ENCODE peak calls at places on chromosomes 6 and 20, in five cellular contexts. A is left ventricle myocardium inferior; P is H9; O is PC-9; M is effector memory CD4-positive, alpha-beta T cell. T is an unnamed sample.

GRCh38 chr6:13217206-13217905 is 111.0 kb downstream of the TBC1D7 start:
- DNase-seq in A (no peak), P (no peak), O (no peak), M (no peak), T (no peak)

GRCh38 chr6:3214898-3215297 is 12.6 kb downstream of the TUBB2B start:
- DNase-seq in A (no peak), P (no peak), O (no peak), M (no peak), T (no peak)

GRCh38 chr6:55822815-55823214 is 52.6 kb downstream of the BMP5 start:
- DNase-seq in A (no peak), P (no peak), O (no peak), M (no peak), T (no peak)

GRCh38 chr6:72944660-72945059 is 280.6 kb downstream of the KHDC1L start:
- DNase-seq in A (no peak), P (no peak), O (no peak), M (no peak), T (no peak)

GRCh38 chr6:16361861-16362260 is 123.5 kb downstream of the GMPR start:
- DNase-seq in A (no peak), P (no peak), O (no peak), M (no peak), T (no peak)

GRCh38 chr20:45581702-45582101 is 2.6 kb upstream of the WFDC8 start:
- DNase-seq in A (no peak), P (no peak), O (no peak), M (no peak), T (no peak)

GRCh38 chr6:26455357-26455970 is 2.3 kb upstream of the BTN2A1 start:
- DNase-seq in A (no peak), P (no peak), O (no peak), M (no peak), T (peak; percentile 12)

GRCh38 chr20:62159835-62160234 is 16.3 kb downstream of the SS18L1 start:
- DNase-seq in A (no peak), P (no peak), O (peak; percentile 89), M (peak; percentile 19), T (peak; percentile 81)

GRCh38 chr20:32600681-32601237 is 15.6 kb upstream of the NOL4L start:
- DNase-seq in A (no peak), P (no peak), O (no peak), M (no peak), T (no peak)

GRCh38 chr6:131390322-131390721 is 182.7 kb upstream of the ARG1 start:
- DNase-seq in A (no peak), P (no peak), O (no peak), M (no peak), T (no peak)

GRCh38 chr6:134434019-134434949 is 116.4 kb upstream of the SGK1 start:
- DNase-seq in A (no peak), P (no peak), O (no peak), M (no peak), T (no peak)

GRCh38 chr20:24981750-24982149 is 10.8 kb downstream of the APMAP start:
- DNase-seq in A (peak; percentile 49), P (peak; percentile 4), O (no peak), M (no peak), T (no peak)

GRCh38 chr20:1312308-1312707 is 16.6 kb downstream of the SDCBP2 start:
- DNase-seq in A (no peak), P (no peak), O (no peak), M (no peak), T (no peak)

GRCh38 chr6:64920257-64920656 is 786.8 kb downstream of the EYS start:
- DNase-seq in A (no peak), P (no peak), O (no peak), M (no peak), T (no peak)

GRCh38 chr6:31037169-31037568 is 26.9 kb downstream of the MUC22 start:
- DNase-seq in A (no peak), P (no peak), O (no peak), M (no peak), T (no peak)

GRCh38 chr6:31041372-31041974 is 31.2 kb downstream of the MUC22 start:
- DNase-seq in A (no peak), P (no peak), O (no peak), M (no peak), T (no peak)

GRCh38 chr6:31038559-31038958 is 28.3 kb downstream of the MUC22 start:
- DNase-seq in A (no peak), P (no peak), O (no peak), M (no peak), T (no peak)

GRCh38 chr6:31035862-31036497 is 25.7 kb downstream of the MUC22 start:
- DNase-seq in A (no peak), P (no peak), O (no peak), M (no peak), T (no peak)

DNA sequence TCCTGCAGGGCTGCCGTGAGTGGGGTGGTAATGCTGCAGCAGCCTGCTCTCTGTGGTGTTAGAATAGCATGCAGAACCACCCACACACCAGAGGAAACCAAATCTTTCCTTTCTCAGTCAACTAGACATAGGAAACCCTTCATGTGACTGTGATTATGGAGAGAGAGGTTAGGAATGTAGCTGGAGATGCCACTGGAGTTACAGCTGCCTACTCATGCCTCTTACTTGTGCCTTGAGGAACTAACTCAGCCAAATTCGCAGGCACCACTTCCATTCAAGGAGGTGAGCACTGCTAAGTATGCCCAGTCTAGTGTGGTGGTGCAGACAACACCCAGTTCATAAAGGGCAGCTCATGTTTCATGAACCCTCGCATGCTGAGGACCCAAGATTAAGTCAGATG is 27.4 kb downstream of the MUC22 start:
- DNase-seq in A (no peak), P (no peak), O (no peak), M (no peak), T (no peak)
- H3K27ac ChIP-seq in A (no peak overlapping the region), P (no peak overlapping the region), O (no peak overlapping the region), M (no peak overlapping the region), T (peak overlapping the region; percentile 25)

GRCh38 chr6:70414813-70415212 is 1.5 kb downstream of the FAM135A start:
- DNase-seq in A (no peak), P (no peak), O (no peak), M (no peak), T (no peak)
- H3K27ac ChIP-seq in A (no peak overlapping the region), P (no peak overlapping the region), O (no peak overlapping the region), M (no peak overlapping the region), T (peak overlapping the region; percentile 46)

GRCh38 chr6:99013145-99013544 is 65.4 kb upstream of the FBXL4 start:
- DNase-seq in A (no peak), P (no peak), O (peak; percentile 32), M (no peak), T (peak; percentile 31)

GRCh38 chr6:99019341-99019740 is 71.6 kb upstream of the FBXL4 start:
- DNase-seq in A (no peak), P (no peak), O (no peak), M (no peak), T (peak; percentile 34)

GRCh38 chr6:99016355-99016754 is 68.6 kb upstream of the FBXL4 start:
- DNase-seq in A (no peak), P (no peak), O (no peak), M (no peak), T (no peak)

GRCh38 chr6:99011151-99011550 is 63.4 kb upstream of the FBXL4 start:
- DNase-seq in A (no peak), P (no peak), O (no peak), M (no peak), T (no peak)

DNA sequence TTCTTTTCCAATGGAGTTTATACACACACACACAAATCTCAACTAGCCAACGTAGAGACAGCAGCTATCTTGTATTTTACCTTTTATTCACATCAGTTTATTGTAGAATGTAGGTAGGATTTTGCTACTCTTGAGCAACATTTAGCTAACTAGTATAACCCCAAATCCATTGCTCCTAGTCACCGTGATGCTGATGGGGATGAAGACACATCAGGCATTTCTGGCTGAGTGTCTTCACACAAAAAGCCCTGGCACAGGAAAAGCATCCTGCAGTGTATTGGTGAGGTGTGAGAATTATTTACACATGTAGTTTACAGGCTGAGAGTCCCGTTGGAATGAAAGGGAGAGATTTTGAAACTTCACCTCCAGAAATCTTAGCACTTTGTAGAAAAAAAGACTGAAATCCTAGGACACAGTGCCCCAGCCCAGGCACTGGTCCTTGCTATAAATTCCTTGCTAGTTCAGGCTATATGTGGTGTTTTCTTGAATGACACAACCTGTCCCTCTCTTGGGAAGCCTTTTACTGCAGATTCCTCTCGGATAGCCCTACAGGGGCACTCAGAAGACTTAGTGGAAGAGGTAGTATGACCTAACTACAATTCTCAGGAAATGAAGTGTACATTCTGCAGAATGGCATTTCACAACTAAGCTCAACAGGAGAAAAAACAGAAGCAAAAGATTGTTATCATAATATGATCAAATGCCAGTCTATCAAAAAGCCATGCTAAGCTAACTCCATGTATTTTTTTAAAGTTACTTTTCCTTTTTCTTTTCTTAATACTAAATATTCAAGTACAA is 66.1 kb upstream of the FBXL4 start:
- DNase-seq in A (no peak), P (no peak), O (no peak), M (no peak), T (no peak)
- H3K27ac ChIP-seq in A (no peak overlapping the region), P (no peak overlapping the region), O (peak overlapping the region; percentile 23), M (no peak overlapping the region), T (no peak overlapping the region)

DNA sequence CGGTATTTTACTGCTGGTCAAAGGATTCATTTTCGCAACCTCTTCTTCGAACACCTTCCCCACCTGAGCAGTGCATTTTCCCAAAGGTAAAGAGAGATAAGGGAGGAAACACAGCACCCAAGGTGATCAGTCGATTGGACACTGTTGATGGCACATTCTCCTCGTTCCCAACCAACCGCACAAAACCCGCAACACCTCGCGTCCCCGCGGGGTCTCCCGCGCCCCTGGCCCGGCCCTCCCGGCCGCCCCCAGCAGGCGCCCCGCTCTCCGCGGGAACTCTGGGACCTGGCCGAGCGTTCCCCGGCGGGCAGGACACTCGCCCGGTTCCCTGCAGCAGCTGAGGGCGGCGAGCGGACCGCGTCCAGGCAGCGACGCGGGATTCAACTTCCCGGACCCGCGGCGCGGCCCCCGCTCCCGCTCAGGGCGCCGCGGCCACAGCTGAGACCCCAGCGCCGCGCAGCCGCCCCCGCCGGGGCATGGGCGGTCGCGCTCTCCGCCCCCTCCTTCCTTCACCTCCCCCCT is 506 bp downstream of the RGS17 start:
- DNase-seq in A (no peak), P (no peak), O (no peak), M (no peak), T (no peak)
- H3K27ac ChIP-seq in A (no peak overlapping the region), P (no peak overlapping the region), O (no peak overlapping the region), M (no peak overlapping the region), T (no peak overlapping the region)

T was measured in epithelial cell of prostate.